ENCODE peak calls at places on chromosomes 1 and 21, in seven cellular contexts. J, K, O, G, E, H and X are unnamed samples.

GRCh38 chr1:225919906-225920305 is 4.1 kb downstream of the PYCR2 start:
- DNase-seq in J (peak), K (peak), O (peak), G (no peak), E (no peak), H (no peak), X (peak)

GRCh38 chr21:30831194-30831765 is 1.7 kb upstream of the KRTAP7-1 start:
- DNase-seq in J (peak), K (peak), O (peak), G (peak), E (peak), H (no peak), X (no peak)

GRCh38 chr1:206839857-206840256 is 25.6 kb upstream of the IL20 start:
- DNase-seq in J (no peak), K (peak), O (peak), G (no peak), E (no peak), H (no peak), X (peak)

GRCh38 chr1:43934279-43934985 is 831 bp downstream of the ARTN start:
- DNase-seq in J (peak), K (peak), O (peak), G (peak), E (peak), H (peak), X (peak)

GRCh38 chr1:229759037-229759435 is 133.0 kb downstream of the URB2 start:
- DNase-seq in J (peak), K (no peak), O (peak), G (no peak), E (no peak), H (no peak), X (peak)

GRCh38 chr1:58902830-58903229 is 119.0 kb upstream of the JUN start:
- DNase-seq in J (no peak), K (no peak), O (no peak), G (no peak), E (no peak), H (no peak), X (no peak)

GRCh38 chr1:59730759-59731478 is 83.8 kb upstream of the HOOK1 start:
- DNase-seq in J (peak), K (peak), O (peak), G (peak), E (no peak), H (peak), X (peak)

GRCh38 chr1:172041689-172042088 is 200.4 kb downstream of the DNM3 start:
- DNase-seq in J (peak), K (peak), O (peak), G (no peak), E (no peak), H (no peak), X (peak)

GRCh38 chr21:37435120-37435519 is 68.5 kb downstream of the DYRK1A start:
- DNase-seq in J (peak), K (peak), O (peak), G (peak), E (peak), H (no peak), X (peak)

GRCh38 chr1:77874804-77875445 is 13.5 kb upstream of the NEXN start:
- DNase-seq in J (peak), K (no peak), O (no peak), G (no peak), E (no peak), H (no peak), X (peak)

GRCh38 chr1:165172666-165173065 is 183.8 kb downstream of the LMX1A start:
- DNase-seq in J (no peak), K (no peak), O (no peak), G (no peak), E (no peak), H (no peak), X (no peak)

GRCh38 chr1:65020774-65021173 is 54.4 kb upstream of the JAK1 start:
- DNase-seq in J (peak), K (peak), O (peak), G (peak), E (peak), H (no peak), X (no peak)

GRCh38 chr1:1666526-1666925 is 7.7 kb upstream of the CDK11B start:
- DNase-seq in J (no peak), K (no peak), O (no peak), G (no peak), E (no peak), H (no peak), X (no peak)

GRCh38 chr1:48115835-48116234 is 106.7 kb upstream of the SLC5A9 start:
- DNase-seq in J (no peak), K (no peak), O (no peak), G (no peak), E (no peak), H (no peak), X (no peak)

GRCh38 chr1:186310307-186310706 is 64.7 kb downstream of the TPR start:
- DNase-seq in J (no peak), K (no peak), O (no peak), G (no peak), E (no peak), H (no peak), X (no peak)

GRCh38 chr1:34740161-34740875 is 14.5 kb upstream of the GJB5 start:
- DNase-seq in J (no peak), K (peak), O (peak), G (peak), E (peak), H (no peak), X (no peak)

GRCh38 chr1:12556368-12556930 is 61.6 kb downstream of the DHRS3 start:
- DNase-seq in J (no peak), K (peak), O (peak), G (no peak), E (peak), H (no peak), X (peak)

GRCh38 chr1:63004868-63005267 is 220.9 kb downstream of the ATG4C start:
- DNase-seq in J (peak), K (peak), O (peak), G (peak), E (peak), H (peak), X (no peak)

GRCh38 chr1:160675641-160676410 is 29.0 kb upstream of the SLAMF1 start:
- DNase-seq in J (peak), K (peak), O (peak), G (peak), E (peak), H (peak), X (peak)

GRCh38 chr1:44294588-44295007 is 60.5 kb downstream of the ERI3 start:
- DNase-seq in J (no peak), K (peak), O (peak), G (peak), E (peak), H (peak), X (peak)

GRCh38 chr1:66575739-66576138 is 41.8 kb downstream of the SGIP1 start:
- DNase-seq in J (no peak), K (peak), O (peak), G (peak), E (no peak), H (no peak), X (peak)

GRCh38 chr1:156961709-156962108 is 41.3 kb downstream of the LRRC71 start:
- DNase-seq in J (peak), K (no peak), O (no peak), G (peak), E (peak), H (peak), X (no peak)
- TF ChIP-seq CTCF in J (peak), K (peak), O (peak), G (peak), E (peak), H (peak), X (no peak)

DNA sequence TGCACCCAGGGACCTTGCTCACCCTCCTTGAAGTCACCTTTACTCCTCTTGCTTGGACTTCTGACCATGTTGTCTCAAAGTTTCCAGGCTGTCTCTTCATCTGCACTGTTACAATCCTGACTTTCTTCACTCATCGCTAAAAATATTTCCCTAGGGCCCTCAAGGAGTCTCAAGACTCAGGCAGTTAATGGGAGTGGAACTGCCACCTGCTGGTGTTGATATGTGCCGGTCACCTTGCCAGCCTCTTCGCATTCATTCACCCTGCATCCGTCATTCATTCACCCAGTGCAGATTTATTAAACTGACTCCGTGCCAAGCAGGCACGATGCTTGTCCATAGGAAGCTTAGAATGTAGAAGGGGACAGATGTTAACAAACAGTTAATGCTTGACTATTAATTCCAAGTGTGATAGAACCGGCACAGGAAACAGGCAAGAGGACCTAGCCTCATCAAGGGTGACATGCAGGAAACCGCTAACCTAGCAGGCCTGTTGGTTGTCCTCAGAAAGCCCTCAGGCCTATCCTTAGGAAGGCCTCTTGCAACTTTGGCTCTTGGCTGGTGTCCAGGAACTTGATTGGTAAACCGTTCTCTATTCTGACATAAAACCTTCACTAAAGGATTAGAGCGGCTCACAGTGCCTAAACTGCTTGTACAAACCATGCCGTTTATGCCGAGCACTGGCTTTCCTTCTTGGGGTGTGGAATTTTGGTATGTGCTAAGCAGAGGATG is 342.2 kb downstream of the CAMTA1 start:
- DNase-seq in J (no peak), K (peak), O (no peak), G (no peak), E (peak), H (no peak), X (no peak)
- TF ChIP-seq CTCF in J (no peak), K (no peak), O (no peak), G (no peak), E (no peak), H (no peak), X (no peak)

GRCh38 chr1:57072775-57073174 is 107.0 kb upstream of the C8B start:
- DNase-seq in J (peak), K (no peak), O (no peak), G (peak), E (peak), H (no peak), X (no peak)
- TF ChIP-seq CTCF in J (peak), K (no peak), O (no peak), G (peak), E (peak), H (no peak), X (peak)

GRCh38 chr1:37487619-37487984 is 13.2 kb downstream of the ZC3H12A start:
- DNase-seq in J (no peak), K (no peak), O (no peak), G (no peak), E (no peak), H (no peak), X (no peak)
- TF ChIP-seq CTCF in J (peak), K (no peak), O (no peak), G (no peak), E (no peak), H (peak), X (no peak)

GRCh38 chr1:233791372-233791703 is 113.1 kb upstream of the SLC35F3 start:
- DNase-seq in J (no peak), K (no peak), O (no peak), G (no peak), E (no peak), H (no peak), X (no peak)
- TF ChIP-seq CTCF in J (no peak), K (no peak), O (no peak), G (no peak), E (no peak), H (no peak), X (no peak)

DNA sequence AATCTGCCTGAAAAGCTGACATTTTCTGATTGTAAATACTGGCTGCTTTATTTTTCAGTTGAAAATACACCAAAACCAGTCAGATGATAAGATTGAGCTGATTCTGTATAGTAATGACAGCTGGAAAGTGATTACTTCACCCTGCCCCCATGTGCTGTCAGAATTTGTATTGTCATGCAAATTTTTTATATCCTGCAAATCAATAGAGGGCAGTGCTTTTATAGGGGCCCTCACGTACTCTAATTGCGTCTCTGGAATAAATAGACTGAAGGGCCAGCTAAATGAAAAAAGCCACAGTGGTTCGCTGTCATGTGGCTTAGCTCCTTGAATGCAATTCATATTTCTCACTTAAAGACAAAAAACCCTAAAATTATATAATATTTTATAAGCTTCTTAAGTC is 208.6 kb downstream of the LHX8 start:
- DNase-seq in J (no peak), K (no peak), O (no peak), G (no peak), E (peak), H (no peak), X (no peak)
- TF ChIP-seq CTCF in J (no peak), K (no peak), O (no peak), G (no peak), E (no peak), H (no peak), X (no peak)

GRCh38 chr1:114764689-114765088 is 6.9 kb upstream of the CSDE1 start:
- DNase-seq in J (no peak), K (no peak), O (no peak), G (peak), E (peak), H (no peak), X (no peak)
- TF ChIP-seq CTCF in J (no peak), K (peak), O (no peak), G (no peak), E (no peak), H (no peak), X (peak)

GRCh38 chr1:91828583-91829281 is 57.2 kb downstream of the TGFBR3 start:
- DNase-seq in J (no peak), K (no peak), O (no peak), G (no peak), E (no peak), H (no peak), X (no peak)

GRCh38 chr1:91828007-91828321 is 58.0 kb downstream of the TGFBR3 start:
- DNase-seq in J (no peak), K (no peak), O (no peak), G (peak), E (no peak), H (no peak), X (no peak)

GRCh38 chr1:91831132-91831930 is 54.6 kb downstream of the TGFBR3 start:
- DNase-seq in J (no peak), K (peak), O (peak), G (no peak), E (no peak), H (no peak), X (peak)

GRCh38 chr1:91829293-91830153 is 56.4 kb downstream of the TGFBR3 start:
- DNase-seq in J (no peak), K (no peak), O (no peak), G (no peak), E (no peak), H (no peak), X (no peak)

DNA sequence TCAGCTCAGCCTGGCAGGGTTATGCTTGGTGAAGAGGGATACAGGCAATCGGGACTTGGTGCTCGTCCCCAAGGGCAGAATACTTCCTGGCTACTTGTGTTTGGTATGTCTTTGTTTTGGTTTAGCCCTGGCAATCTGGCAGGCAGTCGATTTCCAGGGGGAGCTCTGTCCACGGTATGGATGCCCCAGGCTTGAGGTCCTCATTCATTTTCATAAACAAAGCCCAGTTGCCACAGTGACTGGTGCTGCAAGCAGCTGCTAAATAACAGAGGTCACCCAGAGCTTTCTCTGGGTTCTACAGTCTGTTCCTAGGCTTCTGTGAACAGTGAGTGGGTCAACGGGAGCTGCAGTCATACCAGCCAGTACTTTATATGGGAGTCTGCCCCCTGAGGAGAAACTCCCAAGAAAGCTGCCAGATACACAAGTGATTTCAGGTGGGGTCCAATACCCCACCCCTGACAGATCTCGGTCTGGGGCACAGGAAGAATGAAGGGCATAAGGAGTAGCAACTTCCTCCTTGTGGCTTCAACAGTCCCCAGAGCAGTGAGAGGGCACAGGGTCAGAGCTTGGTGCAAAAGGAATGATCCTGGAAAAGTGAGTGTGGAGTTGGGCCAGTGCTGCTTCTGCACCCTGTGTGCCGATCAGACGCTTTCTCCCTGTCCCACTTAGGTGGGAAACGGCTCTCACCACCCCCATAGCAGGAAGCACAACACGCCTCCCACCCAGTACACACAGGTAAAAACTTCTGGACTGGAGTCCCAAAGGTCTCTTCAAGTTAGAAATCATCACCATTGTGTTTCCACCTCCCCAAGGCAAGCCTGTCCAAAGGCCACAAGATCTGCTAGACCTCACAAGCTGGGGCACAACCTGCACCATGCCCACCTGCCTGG is 55.5 kb downstream of the TGFBR3 start:
- DNase-seq in J (peak), K (peak), O (peak), G (no peak), E (no peak), H (peak), X (peak)
- TF ChIP-seq CTCF in J (peak), K (peak), O (peak), G (no peak), E (no peak), H (peak), X (peak)